ENCODE peak calls at places on chromosomes 7 and 10, in ten cellular contexts. V is activated CD4-positive, alpha-beta memory T cell treated with anti-CD3 and anti-CD28 coated beads, Interleukin-2, amount 10 ng/mL, durations not matched to agents 7 days and 5 days; X is cardiac fibroblast; L is stimulated activated CD8-positive, alpha-beta memory T cell treated with anti-CD3 and anti-CD28 coated beads, Interleukin-15, amount 100 ng/mL, for 4 hours; I is NCI-H524; M is stimulated activated naive CD8-positive, alpha-beta T cell treated with anti-CD3 and anti-CD28 coated beads, Interleukin-15, Interleukin-2, amounts not matched to agents 100 U/mL and 50 U/mL, for 24 hours; N is NCI-H2029; D is fibroblast of lung; B is HCT116; G is activated B cell treated with CpG ODN at 0.5 μM for 24 hours. Q is an unnamed sample.

GRCh38 chr7:46215987-46216567 is 295.0 kb upstream of the IGFBP3 start:
- DNase-seq in M (no peak), X (no peak), V (no peak), L (no peak), D (peak), B (no peak), I (no peak), N (peak), G (no peak), Q (no peak)

GRCh38 chr7:132179681-132180080 is 396.6 kb downstream of the PLXNA4 start:
- DNase-seq in L (no peak), D (no peak), G (no peak), N (no peak), B (no peak), M (no peak), V (no peak), I (no peak), X (no peak), Q (no peak)

GRCh38 chr7:155763721-155764431 is 48.4 kb downstream of the SHH start:
- DNase-seq in G (no peak), X (peak), B (no peak), M (peak), I (no peak), D (peak), V (peak), L (no peak), N (no peak), Q (no peak)

GRCh38 chr7:159015894-159016410 is 128.7 kb downstream of the VIPR2 start:
- DNase-seq in B (no peak), X (no peak), N (no peak), M (no peak), V (no peak), L (no peak), G (no peak), D (no peak), I (no peak), Q (no peak)

GRCh38 chr10:14374745-14375445 is 44.2 kb upstream of the FRMD4A start:
- DNase-seq in D (peak), G (no peak), L (no peak), X (no peak), N (no peak), I (no peak), V (no peak), B (no peak), M (no peak), Q (no peak)

GRCh38 chr7:112630565-112630964 is 149.8 kb downstream of the LSMEM1 start:
- DNase-seq in V (no peak), M (no peak), X (peak), L (no peak), D (peak), G (no peak), N (peak), B (no peak), I (no peak), Q (no peak)

GRCh38 chr7:48171190-48171589 is at the start of gene ABCA13:
- DNase-seq in V (no peak), G (no peak), I (peak), X (peak), M (no peak), B (no peak), L (no peak), N (no peak), D (no peak), Q (peak)

GRCh38 chr10:24009736-24010135 is 199.2 kb upstream of the KIAA1217 start:
- DNase-seq in D (peak), V (no peak), N (no peak), X (no peak), M (no peak), L (no peak), G (no peak), B (no peak), I (no peak), Q (no peak)

GRCh38 chr7:155358066-155358947 is 60.6 kb downstream of the INSIG1 start:
- DNase-seq in L (no peak), D (no peak), X (no peak), I (peak), G (no peak), N (no peak), M (no peak), B (no peak), V (no peak), Q (no peak)

GRCh38 chr7:73739387-73739767 is 775 bp upstream of the ABHD11 start:
- DNase-seq in G (no peak), N (no peak), M (no peak), I (no peak), B (no peak), L (no peak), V (no peak), X (no peak), D (no peak), Q (peak)

GRCh38 chr10:66910676-66911075 is 15.2 kb upstream of the LRRTM3 start:
- DNase-seq in I (no peak), G (no peak), N (no peak), D (no peak), B (no peak), X (peak), M (no peak), V (no peak), L (no peak), Q (no peak)

GRCh38 chr7:66504131-66504530 is 124.5 kb upstream of the KCTD7 start:
- DNase-seq in X (no peak), M (no peak), L (no peak), D (no peak), B (no peak), N (no peak), I (no peak), V (no peak), G (no peak), Q (no peak)

GRCh38 chr7:730501-731439 is 3.7 kb upstream of the PRKAR1B start:
- DNase-seq in B (no peak), X (no peak), D (no peak), L (no peak), N (no peak), I (no peak), V (no peak), G (no peak), M (no peak), Q (no peak)

GRCh38 chr7:120260111-120260510 is 12.9 kb upstream of the KCND2 start:
- DNase-seq in G (no peak), I (no peak), L (no peak), D (no peak), V (no peak), X (no peak), B (no peak), N (no peak), M (no peak), Q (no peak)

GRCh38 chr10:132538790-132539421 is 1.3 kb downstream of the INPP5A start:
- DNase-seq in L (no peak), I (no peak), D (no peak), N (no peak), X (no peak), B (no peak), V (no peak), M (no peak), G (no peak), Q (no peak)

GRCh38 chr10:101221479-101222246 is 7.6 kb downstream of the LBX1 start:
- DNase-seq in L (no peak), B (no peak), N (no peak), V (no peak), D (no peak), X (no peak), G (no peak), M (no peak), I (no peak), Q (peak)

GRCh38 chr10:116699783-116700150 is 42.6 kb downstream of the HSPA12A start:
- DNase-seq in M (no peak), G (no peak), X (no peak), B (no peak), N (no peak), V (no peak), D (no peak), L (no peak), I (peak), Q (no peak)

GRCh38 chr10:127797339-127797738 is 60.4 kb downstream of the FOXI2 start:
- DNase-seq in D (no peak), I (no peak), L (no peak), B (no peak), V (no peak), N (no peak), M (no peak), X (no peak), G (no peak), Q (no peak)

GRCh38 chr7:155804431-155804831 is 7.8 kb downstream of the SHH start:
- DNase-seq in X (no peak), L (no peak), N (peak), I (peak), V (no peak), G (no peak), M (no peak), D (no peak), B (no peak), Q (no peak)

GRCh38 chr7:152076324-152076821 is 50.9 kb downstream of the GALNT11 start:
- DNase-seq in M (peak), D (no peak), N (peak), V (no peak), L (no peak), G (no peak), X (peak), I (peak), B (peak), Q (peak)

GRCh38 chr7:91193141-91193540 is 71.1 kb upstream of the FZD1 start:
- DNase-seq in X (peak), M (no peak), G (no peak), N (no peak), D (peak), I (no peak), B (no peak), L (no peak), V (no peak), Q (no peak)

GRCh38 chr10:129550658-129551057 is 83.6 kb downstream of the MGMT start:
- DNase-seq in B (no peak), M (no peak), N (no peak), V (no peak), L (no peak), X (no peak), D (no peak), G (no peak), I (no peak), Q (no peak)

GRCh38 chr7:116490351-116490750 is 9.2 kb upstream of the CAV2 start:
- DNase-seq in B (no peak), M (no peak), L (no peak), I (no peak), G (no peak), N (no peak), D (no peak), X (no peak), V (no peak), Q (no peak)

GRCh38 chr7:112135815-112136706 is 70.1 kb downstream of the DOCK4 start:
- DNase-seq in N (no peak), M (no peak), V (no peak), G (no peak), B (no peak), X (no peak), I (no peak), L (no peak), D (no peak), Q (no peak)

GRCh38 chr7:92836489-92837213 is at the start of gene CDK6:
- DNase-seq in M (peak), B (no peak), G (peak), D (peak), V (peak), I (peak), N (no peak), X (peak), L (peak), Q (no peak)

GRCh38 chr7:95772298-95772770 is at the start of gene DYNC1I1:
- DNase-seq in V (peak), G (peak), D (peak), B (no peak), L (no peak), N (peak), X (peak), I (peak), M (peak), Q (peak)

GRCh38 chr10:88361494-88361893 is 221.6 kb downstream of the RNLS start:
- DNase-seq in G (no peak), D (no peak), L (no peak), N (no peak), X (no peak), M (no peak), I (no peak), V (no peak), B (no peak), Q (no peak)

GRCh38 chr10:105269689-105270088 is 628.6 kb downstream of the SORCS3 start:
- DNase-seq in I (no peak), V (no peak), D (no peak), N (no peak), M (no peak), X (no peak), L (no peak), B (no peak), G (no peak), Q (no peak)

GRCh38 chr10:71864861-71865473 is 13.9 kb upstream of the PSAP start:
- DNase-seq in N (no peak), L (no peak), X (peak), I (no peak), M (no peak), D (peak), V (no peak), B (no peak), G (no peak), Q (no peak)

GRCh38 chr7:101602484-101603241 is 26.4 kb downstream of the MYL10 start:
- DNase-seq in B (peak), N (peak), M (peak), L (peak), D (peak), G (peak), V (peak), X (peak), I (peak), Q (peak)

GRCh38 chr10:95837783-95838182 is 70.0 kb upstream of the CC2D2B start:
- DNase-seq in D (no peak), I (no peak), X (no peak), V (no peak), L (no peak), G (peak), B (no peak), M (peak), N (no peak), Q (no peak)

GRCh38 chr10:49134327-49134726 is 506 bp upstream of the FAM170B start:
- DNase-seq in M (no peak), B (no peak), X (no peak), N (no peak), G (no peak), V (no peak), D (no peak), I (no peak), L (no peak), Q (no peak)

GRCh38 chr7:139494835-139495568 is 11.5 kb upstream of the KLRG2 start:
- DNase-seq in N (no peak), B (no peak), G (no peak), X (no peak), V (peak), L (no peak), D (no peak), I (no peak), M (peak), Q (no peak)

GRCh38 chr10:100819424-100819823 is 74.0 kb downstream of the PAX2 start:
- DNase-seq in V (no peak), G (no peak), M (no peak), N (no peak), X (no peak), L (no peak), B (no peak), I (no peak), D (no peak), Q (no peak)

GRCh38 chr7:151795168-151795754 is 81.7 kb downstream of the PRKAG2 start:
- DNase-seq in I (no peak), B (no peak), M (peak), L (peak), G (no peak), N (no peak), V (peak), D (no peak), X (no peak), Q (no peak)

Q was measured in NCI-H2171 treated with DMSO at 0.1 percent for 48 hours.